ENCODE peak calls at places on chromosomes 6 and 20, in eight cellular contexts. One of them, this sample, is unnamed.

GRCh38 chr6:116371384-116372209 is 850 bp downstream of the DSE start:
- DNase-seq in mesothelial cell of epicardium: peak
- DNase-seq in CD8-positive, alpha-beta T cell: peak
- DNase-seq in nephron progenitor cell: peak
- DNase-seq in tibial artery: peak
- DNase-seq in upper lobe of right lung: peak
- DNase-seq in pancreas: peak
- DNase-seq in ascending aorta: peak
- DNase-seq in this sample: no peak

GRCh38 chr20:9949563-9949962 is 85.2 kb upstream of the ANKEF1 start:
- DNase-seq in mesothelial cell of epicardium: no peak
- DNase-seq in CD8-positive, alpha-beta T cell: no peak
- DNase-seq in nephron progenitor cell: no peak
- DNase-seq in tibial artery: no peak
- DNase-seq in upper lobe of right lung: no peak
- DNase-seq in pancreas: no peak
- DNase-seq in ascending aorta: no peak
- DNase-seq in this sample: no peak

GRCh38 chr6:121826156-121826810 is 390.8 kb downstream of the GJA1 start:
- DNase-seq in mesothelial cell of epicardium: no peak
- DNase-seq in CD8-positive, alpha-beta T cell: no peak
- DNase-seq in nephron progenitor cell: no peak
- DNase-seq in tibial artery: no peak
- DNase-seq in upper lobe of right lung: no peak
- DNase-seq in pancreas: no peak
- DNase-seq in ascending aorta: no peak
- DNase-seq in this sample: no peak

GRCh38 chr20:42559665-42560064 is 630.0 kb downstream of the PTPRT start:
- DNase-seq in mesothelial cell of epicardium: no peak
- DNase-seq in CD8-positive, alpha-beta T cell: no peak
- DNase-seq in nephron progenitor cell: no peak
- DNase-seq in tibial artery: no peak
- DNase-seq in upper lobe of right lung: no peak
- DNase-seq in pancreas: no peak
- DNase-seq in ascending aorta: no peak
- DNase-seq in this sample: no peak

GRCh38 chr6:31126416-31127175 is 6.3 kb upstream of the CDSN start:
- DNase-seq in mesothelial cell of epicardium: no peak
- DNase-seq in CD8-positive, alpha-beta T cell: no peak
- DNase-seq in nephron progenitor cell: no peak
- DNase-seq in tibial artery: no peak
- DNase-seq in upper lobe of right lung: no peak
- DNase-seq in pancreas: no peak
- DNase-seq in ascending aorta: no peak
- DNase-seq in this sample: no peak

GRCh38 chr6:163837681-163838431 is 423.3 kb downstream of the QKI start:
- DNase-seq in mesothelial cell of epicardium: no peak
- DNase-seq in CD8-positive, alpha-beta T cell: no peak
- DNase-seq in nephron progenitor cell: peak
- DNase-seq in tibial artery: no peak
- DNase-seq in upper lobe of right lung: no peak
- DNase-seq in pancreas: no peak
- DNase-seq in ascending aorta: no peak
- DNase-seq in this sample: no peak

GRCh38 chr6:125989631-125990030 is 3.3 kb downstream of the TRMT11 start:
- DNase-seq in mesothelial cell of epicardium: no peak
- DNase-seq in CD8-positive, alpha-beta T cell: no peak
- DNase-seq in nephron progenitor cell: no peak
- DNase-seq in tibial artery: no peak
- DNase-seq in upper lobe of right lung: no peak
- DNase-seq in pancreas: no peak
- DNase-seq in ascending aorta: no peak
- DNase-seq in this sample: no peak

GRCh38 chr6:125193208-125193607 is 39.6 kb downstream of the TPD52L1 start:
- DNase-seq in mesothelial cell of epicardium: no peak
- DNase-seq in CD8-positive, alpha-beta T cell: no peak
- DNase-seq in nephron progenitor cell: no peak
- DNase-seq in tibial artery: no peak
- DNase-seq in upper lobe of right lung: no peak
- DNase-seq in pancreas: no peak
- DNase-seq in ascending aorta: no peak
- DNase-seq in this sample: no peak

GRCh38 chr20:62761058-62761758 is 35.1 kb upstream of the MRGBP start:
- DNase-seq in mesothelial cell of epicardium: no peak
- DNase-seq in CD8-positive, alpha-beta T cell: no peak
- DNase-seq in nephron progenitor cell: no peak
- DNase-seq in tibial artery: no peak
- DNase-seq in upper lobe of right lung: no peak
- DNase-seq in pancreas: peak
- DNase-seq in ascending aorta: no peak
- DNase-seq in this sample: no peak

GRCh38 chr6:36912583-36912982 is 26.8 kb downstream of the C6orf89 start:
- DNase-seq in mesothelial cell of epicardium: no peak
- DNase-seq in CD8-positive, alpha-beta T cell: peak
- DNase-seq in nephron progenitor cell: no peak
- DNase-seq in tibial artery: no peak
- DNase-seq in upper lobe of right lung: no peak
- DNase-seq in pancreas: no peak
- DNase-seq in ascending aorta: no peak
- DNase-seq in this sample: no peak

GRCh38 chr20:50821257-50821921 is 26.5 kb downstream of the BCAS4 start:
- DNase-seq in mesothelial cell of epicardium: no peak
- DNase-seq in CD8-positive, alpha-beta T cell: no peak
- DNase-seq in nephron progenitor cell: no peak
- DNase-seq in tibial artery: no peak
- DNase-seq in upper lobe of right lung: no peak
- DNase-seq in pancreas: no peak
- DNase-seq in ascending aorta: no peak
- DNase-seq in this sample: no peak

GRCh38 chr6:84764332-84765049 is at the start of gene TBX18:
- DNase-seq in mesothelial cell of epicardium: peak
- DNase-seq in CD8-positive, alpha-beta T cell: no peak
- DNase-seq in nephron progenitor cell: peak
- DNase-seq in tibial artery: peak
- DNase-seq in upper lobe of right lung: peak
- DNase-seq in pancreas: peak
- DNase-seq in ascending aorta: peak
- DNase-seq in this sample: no peak

GRCh38 chr6:43628392-43629103 is 516 bp downstream of the GTPBP2 start:
- DNase-seq in mesothelial cell of epicardium: peak
- DNase-seq in CD8-positive, alpha-beta T cell: peak
- DNase-seq in nephron progenitor cell: peak
- DNase-seq in tibial artery: peak
- DNase-seq in upper lobe of right lung: peak
- DNase-seq in pancreas: no peak
- DNase-seq in ascending aorta: peak
- DNase-seq in this sample: peak

GRCh38 chr6:138007014-138007472 is 100.2 kb downstream of the PERP start:
- DNase-seq in mesothelial cell of epicardium: peak
- DNase-seq in CD8-positive, alpha-beta T cell: peak
- DNase-seq in nephron progenitor cell: peak
- DNase-seq in tibial artery: no peak
- DNase-seq in upper lobe of right lung: no peak
- DNase-seq in pancreas: no peak
- DNase-seq in ascending aorta: no peak
- DNase-seq in this sample: no peak

GRCh38 chr6:91634791-91635190 is 1047.9 kb upstream of the MAP3K7 start:
- DNase-seq in mesothelial cell of epicardium: no peak
- DNase-seq in CD8-positive, alpha-beta T cell: no peak
- DNase-seq in nephron progenitor cell: no peak
- DNase-seq in tibial artery: no peak
- DNase-seq in upper lobe of right lung: no peak
- DNase-seq in pancreas: no peak
- DNase-seq in ascending aorta: no peak
- DNase-seq in this sample: no peak

GRCh38 chr6:43853066-43853650 is 83.1 kb downstream of the VEGFA start:
- DNase-seq in mesothelial cell of epicardium: no peak
- DNase-seq in CD8-positive, alpha-beta T cell: no peak
- DNase-seq in nephron progenitor cell: no peak
- DNase-seq in tibial artery: no peak
- DNase-seq in upper lobe of right lung: peak
- DNase-seq in pancreas: no peak
- DNase-seq in ascending aorta: no peak
- DNase-seq in this sample: no peak

GRCh38 chr6:144647971-144648651 is 363.0 kb downstream of the UTRN start:
- DNase-seq in mesothelial cell of epicardium: no peak
- DNase-seq in CD8-positive, alpha-beta T cell: no peak
- DNase-seq in nephron progenitor cell: no peak
- DNase-seq in tibial artery: no peak
- DNase-seq in upper lobe of right lung: no peak
- DNase-seq in pancreas: no peak
- DNase-seq in ascending aorta: no peak
- DNase-seq in this sample: no peak
- TF ChIP-seq CTCF in mesothelial cell of epicardium: no peak
- TF ChIP-seq CTCF in CD8-positive, alpha-beta T cell: no peak
- TF ChIP-seq CTCF in nephron progenitor cell: no peak
- TF ChIP-seq CTCF in tibial artery: no peak
- TF ChIP-seq CTCF in upper lobe of right lung: no peak
- TF ChIP-seq CTCF in pancreas: no peak
- TF ChIP-seq CTCF in ascending aorta: no peak
- TF ChIP-seq CTCF in this sample: no peak

DNA sequence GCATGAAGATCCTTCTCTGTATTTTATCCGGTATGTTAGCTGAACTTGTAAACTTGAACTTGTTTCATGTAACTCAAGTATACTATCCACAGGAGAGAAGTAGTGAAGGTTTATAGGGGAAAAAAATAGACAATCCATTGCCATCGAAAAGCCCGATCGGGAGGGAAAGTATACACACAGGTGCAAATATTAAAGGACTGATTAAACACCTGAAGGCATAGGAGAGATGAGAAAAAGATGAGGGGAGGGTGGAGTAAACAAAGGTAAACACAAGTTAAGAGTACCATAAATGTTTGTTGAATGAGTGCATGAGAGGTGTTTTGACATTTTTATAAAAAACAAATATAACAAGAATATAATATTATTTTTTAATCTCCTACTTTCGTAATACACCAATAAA is 64.3 kb upstream of the CITED2 start:
- DNase-seq in mesothelial cell of epicardium: no peak
- DNase-seq in CD8-positive, alpha-beta T cell: no peak
- DNase-seq in nephron progenitor cell: no peak
- DNase-seq in tibial artery: no peak
- DNase-seq in upper lobe of right lung: no peak
- DNase-seq in pancreas: no peak
- DNase-seq in ascending aorta: no peak
- DNase-seq in this sample: no peak
- TF ChIP-seq CTCF in mesothelial cell of epicardium: no peak
- TF ChIP-seq CTCF in CD8-positive, alpha-beta T cell: no peak
- TF ChIP-seq CTCF in nephron progenitor cell: no peak
- TF ChIP-seq CTCF in tibial artery: no peak
- TF ChIP-seq CTCF in upper lobe of right lung: no peak
- TF ChIP-seq CTCF in pancreas: no peak
- TF ChIP-seq CTCF in ascending aorta: no peak
- TF ChIP-seq CTCF in this sample: no peak

GRCh38 chr20:25407311-25408169 is at the start of gene GINS1:
- DNase-seq in mesothelial cell of epicardium: peak
- DNase-seq in CD8-positive, alpha-beta T cell: peak
- DNase-seq in nephron progenitor cell: peak
- DNase-seq in tibial artery: peak
- DNase-seq in upper lobe of right lung: peak
- DNase-seq in pancreas: peak
- DNase-seq in ascending aorta: peak
- DNase-seq in this sample: peak
- TF ChIP-seq CTCF in mesothelial cell of epicardium: no peak
- TF ChIP-seq CTCF in CD8-positive, alpha-beta T cell: no peak
- TF ChIP-seq CTCF in nephron progenitor cell: no peak
- TF ChIP-seq CTCF in tibial artery: no peak
- TF ChIP-seq CTCF in upper lobe of right lung: no peak
- TF ChIP-seq CTCF in pancreas: no peak
- TF ChIP-seq CTCF in ascending aorta: no peak
- TF ChIP-seq CTCF in this sample: no peak

DNA sequence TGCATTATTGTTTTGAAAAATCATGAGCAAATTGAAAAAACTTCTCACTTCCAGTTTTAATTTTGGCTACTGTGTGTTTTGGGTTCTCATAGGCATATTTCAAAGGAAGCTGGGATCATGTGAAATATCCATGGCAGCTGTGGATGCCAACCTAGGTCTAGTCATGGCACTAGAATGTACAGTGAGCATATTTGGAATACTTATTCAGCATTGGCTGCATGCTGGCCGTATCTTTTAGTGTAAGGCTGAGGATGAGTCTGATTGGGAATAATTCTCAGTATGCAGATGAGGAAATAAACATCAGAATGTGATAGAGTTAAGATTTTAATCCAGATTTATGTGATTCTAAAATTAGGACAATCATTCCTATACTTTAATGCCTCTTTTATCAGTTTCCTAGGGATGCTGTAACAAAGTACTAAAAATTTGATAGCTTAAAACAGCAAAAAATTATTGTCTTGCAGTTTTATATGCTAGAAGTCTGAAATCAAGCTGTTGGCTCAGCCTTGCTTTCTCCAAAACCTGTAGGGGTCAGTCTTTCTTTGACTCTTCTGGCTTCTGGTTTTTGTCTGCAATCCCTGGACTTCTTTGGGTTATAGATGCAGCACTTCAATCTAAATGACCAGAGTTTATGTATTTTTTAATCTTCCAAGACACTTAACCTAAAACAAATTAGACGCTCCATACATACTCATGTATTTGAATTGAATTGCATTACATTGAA is 37.7 kb upstream of the DEFB112 start:
- DNase-seq in mesothelial cell of epicardium: no peak
- DNase-seq in CD8-positive, alpha-beta T cell: no peak
- DNase-seq in nephron progenitor cell: no peak
- DNase-seq in tibial artery: no peak
- DNase-seq in upper lobe of right lung: no peak
- DNase-seq in pancreas: no peak
- DNase-seq in ascending aorta: no peak
- DNase-seq in this sample: no peak
- TF ChIP-seq CTCF in mesothelial cell of epicardium: no peak
- TF ChIP-seq CTCF in CD8-positive, alpha-beta T cell: no peak
- TF ChIP-seq CTCF in nephron progenitor cell: no peak
- TF ChIP-seq CTCF in tibial artery: no peak
- TF ChIP-seq CTCF in upper lobe of right lung: no peak
- TF ChIP-seq CTCF in pancreas: no peak
- TF ChIP-seq CTCF in ascending aorta: no peak
- TF ChIP-seq CTCF in this sample: no peak

GRCh38 chr6:93779086-93779858 is 359.9 kb upstream of the EPHA7 start:
- DNase-seq in mesothelial cell of epicardium: peak
- DNase-seq in CD8-positive, alpha-beta T cell: no peak
- DNase-seq in nephron progenitor cell: peak
- DNase-seq in tibial artery: no peak
- DNase-seq in upper lobe of right lung: no peak
- DNase-seq in pancreas: no peak
- DNase-seq in ascending aorta: no peak
- DNase-seq in this sample: no peak
- TF ChIP-seq CTCF in mesothelial cell of epicardium: no peak
- TF ChIP-seq CTCF in CD8-positive, alpha-beta T cell: no peak
- TF ChIP-seq CTCF in nephron progenitor cell: no peak
- TF ChIP-seq CTCF in tibial artery: no peak
- TF ChIP-seq CTCF in upper lobe of right lung: no peak
- TF ChIP-seq CTCF in pancreas: no peak
- TF ChIP-seq CTCF in ascending aorta: no peak
- TF ChIP-seq CTCF in this sample: no peak

DNA sequence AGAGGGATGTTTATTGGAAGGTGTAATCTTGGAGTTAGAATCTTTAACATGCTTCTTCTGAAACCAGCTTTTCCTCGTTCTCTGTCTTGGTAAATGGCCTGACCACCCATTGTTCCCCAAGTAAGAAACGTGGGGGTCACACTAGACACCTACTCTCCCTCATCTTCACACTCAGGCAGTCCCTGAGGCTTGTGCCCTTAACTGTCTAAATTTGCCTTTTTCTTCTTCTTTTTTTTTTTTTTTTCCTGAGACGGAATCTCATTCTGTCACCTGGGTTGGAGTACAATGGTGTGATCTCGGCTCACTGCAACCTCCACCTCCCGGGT is 16.2 kb upstream of the ARFGEF2 start:
- DNase-seq in mesothelial cell of epicardium: no peak
- DNase-seq in CD8-positive, alpha-beta T cell: no peak
- DNase-seq in nephron progenitor cell: no peak
- DNase-seq in tibial artery: no peak
- DNase-seq in upper lobe of right lung: no peak
- DNase-seq in pancreas: no peak
- DNase-seq in ascending aorta: no peak
- DNase-seq in this sample: no peak
- TF ChIP-seq CTCF in mesothelial cell of epicardium: peak
- TF ChIP-seq CTCF in CD8-positive, alpha-beta T cell: no peak
- TF ChIP-seq CTCF in nephron progenitor cell: no peak
- TF ChIP-seq CTCF in tibial artery: no peak
- TF ChIP-seq CTCF in upper lobe of right lung: no peak
- TF ChIP-seq CTCF in pancreas: no peak
- TF ChIP-seq CTCF in ascending aorta: no peak
- TF ChIP-seq CTCF in this sample: peak

This sample was measured in natural killer cell.